ENCODE peak calls at places on chromosome 7, in four cellular contexts. B is vagina, Y is GM12878, H is heart left ventricle. W is an unnamed sample. For H3K4me1, the result is how much of the 10 kb centered on the place peaks cover.

GRCh38 chr7:25619963-25620799 is 391.9 kb upstream of the NPVF start:
- DNase-seq in Y (no peak), H (peak), B (no peak), W (no peak)

GRCh38 chr7:12771378-12771877 is 84.0 kb downstream of the ARL4A start:
- DNase-seq in H (peak), Y (no peak), B (no peak), W (no peak)

GRCh38 chr7:49817251-49817650 is 43.8 kb downstream of the VWC2 start:
- DNase-seq in H (no peak), Y (no peak), B (no peak), W (no peak)

GRCh38 chr7:80330434-80330833 is 181.4 kb downstream of the GNAT3 start:
- DNase-seq in H (no peak), B (no peak), Y (no peak), W (no peak)

GRCh38 chr7:96596120-96596826 is 113.4 kb downstream of the SEM1 start:
- DNase-seq in B (no peak), Y (no peak), H (no peak), W (no peak)

GRCh38 chr7:155585956-155586355 is 39.6 kb upstream of the CNPY1 start:
- DNase-seq in Y (no peak), H (no peak), B (no peak), W (no peak)

GRCh38 chr7:69790915-69791473 is 192.7 kb downstream of the AUTS2 start:
- DNase-seq in B (no peak), H (no peak), Y (no peak), W (no peak)

GRCh38 chr7:122520961-122521555 is 177.9 kb downstream of the RNF133 start:
- DNase-seq in B (no peak), Y (no peak), H (no peak), W (no peak)

GRCh38 chr7:43781726-43782607 is 23.5 kb downstream of the BLVRA start:
- DNase-seq in Y (no peak), H (no peak), B (no peak), W (no peak)

GRCh38 chr7:43463401-43463980 is 119.4 kb upstream of the STK17A start:
- DNase-seq in B (no peak), Y (no peak), H (no peak), W (no peak)

GRCh38 chr7:26390016-26390415 is 98.4 kb downstream of the SNX10 start:
- DNase-seq in H (no peak), B (no peak), Y (no peak), W (no peak)

GRCh38 chr7:480531-481218 is 39.0 kb downstream of the PDGFA start:
- DNase-seq in H (no peak), Y (no peak), B (no peak), W (no peak)

GRCh38 chr7:24576171-24577052 is 3.2 kb downstream of the PALS2 start:
- DNase-seq in H (peak), Y (peak), B (no peak), W (no peak)

DNA sequence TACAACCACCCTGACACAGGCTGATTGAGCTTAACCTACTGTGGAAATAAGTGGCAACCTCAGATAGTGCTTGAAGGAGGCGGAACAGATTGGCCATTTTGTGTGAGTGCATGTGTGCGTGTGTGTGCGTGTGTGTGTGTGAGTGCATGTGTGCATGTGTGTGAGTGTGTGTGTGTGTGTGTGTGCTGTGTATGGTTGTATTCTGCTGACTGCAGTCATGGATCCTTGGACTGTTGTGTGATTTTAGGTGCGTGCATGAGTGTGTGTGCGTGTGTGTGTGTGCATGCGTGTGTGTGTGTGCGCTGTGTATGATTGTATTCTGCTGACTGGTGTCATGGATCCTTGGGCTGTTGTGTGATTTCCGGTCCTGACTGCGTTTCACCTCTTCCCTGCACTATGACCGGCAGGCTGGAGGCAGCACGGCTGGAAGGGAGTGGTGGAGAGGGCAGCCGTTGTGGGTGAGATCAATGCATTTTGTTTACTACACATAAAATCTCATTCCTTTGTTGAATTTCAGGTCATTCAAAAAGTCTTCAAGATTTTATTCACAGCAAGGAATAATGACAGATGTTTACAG is 6.3 kb downstream of the IQCE start:
- DNase-seq in B (no peak), Y (no peak), H (no peak), W (no peak)
- TF ChIP-seq POLR2A in B (no peak), Y (no peak), H (no peak), W (no peak)

GRCh38 chr7:95335093-95335492 is 10.8 kb upstream of the PON1 start:
- DNase-seq in H (no peak), Y (no peak), B (no peak), W (no peak)

GRCh38 chr7:95327356-95327755 is 3.0 kb upstream of the PON1 start:
- DNase-seq in B (no peak), Y (no peak), H (no peak), W (no peak)

GRCh38 chr7:95330194-95331003 is 6.1 kb upstream of the PON1 start:
- DNase-seq in H (no peak), B (no peak), Y (peak), W (no peak)

GRCh38 chr7:95334434-95334833 is 10.1 kb upstream of the PON1 start:
- DNase-seq in H (no peak), Y (no peak), B (no peak), W (no peak)

DNA sequence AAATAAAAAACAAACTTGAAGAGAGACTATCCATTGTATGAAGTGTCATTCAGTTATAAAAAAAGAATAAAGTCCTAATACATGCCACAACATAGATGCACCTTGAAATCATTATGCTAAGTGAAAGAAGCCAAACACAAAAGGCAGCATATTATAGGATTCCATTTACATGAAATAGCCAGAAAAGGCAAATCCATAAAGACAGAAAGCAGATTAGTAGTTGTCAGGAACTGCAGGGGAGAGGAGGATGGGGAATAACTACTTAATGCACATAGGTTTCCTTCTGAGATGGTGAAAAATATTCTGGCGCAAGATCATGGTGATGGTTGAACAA is 6.6 kb upstream of the PON1 start:
- DNase-seq in H (no peak), Y (no peak), B (no peak), W (no peak)
- H3K4me3 ChIP-seq in H (peak), Y (no peak), B (peak), W (no peak)

DNA sequence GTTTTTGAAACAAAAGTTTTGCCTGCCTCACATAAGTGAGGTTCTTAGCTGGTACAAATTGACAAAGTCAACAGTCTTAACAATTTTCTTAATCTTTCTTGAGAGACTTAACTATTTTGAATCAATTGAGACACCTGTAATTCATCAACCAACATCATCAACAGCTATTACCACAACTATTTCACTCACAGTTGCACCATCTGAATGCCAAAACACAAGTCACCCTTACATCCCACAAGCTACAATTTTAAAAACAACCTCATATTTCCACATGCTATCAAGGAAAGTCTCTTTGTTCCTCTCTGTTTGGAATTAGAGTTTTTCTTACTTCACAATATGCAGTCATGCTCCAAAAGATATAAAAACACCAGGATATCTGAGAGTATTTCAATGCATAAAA is 4.9 kb downstream of the SMURF1 start:
- DNase-seq in B (no peak), H (no peak), Y (no peak), W (no peak)
- H3K4me1 ChIP-seq in B (half or more), H (under half), Y (under half), W (half or more)

GRCh38 chr7:128833148-128833938 is 3.1 kb downstream of the FLNC start:
- DNase-seq in Y (no peak), H (peak), B (no peak), W (no peak)
- TF ChIP-seq POLR2A in Y (no peak), H (no peak), B (no peak), W (no peak)

GRCh38 chr7:39753823-39754325 is 130.5 kb downstream of the RALA start:
- DNase-seq in Y (no peak), B (no peak), H (no peak), W (no peak)
- H3K4me3 ChIP-seq in Y (no peak), B (no peak), H (no peak), W (peak)

GRCh38 chr7:151503902-151504714 is 15.6 kb downstream of the RHEB start:
- DNase-seq in Y (no peak), H (no peak), B (no peak), W (no peak)
- H3K4me1 ChIP-seq in Y (under half), H (under half), B (half or more), W (under half)

DNA sequence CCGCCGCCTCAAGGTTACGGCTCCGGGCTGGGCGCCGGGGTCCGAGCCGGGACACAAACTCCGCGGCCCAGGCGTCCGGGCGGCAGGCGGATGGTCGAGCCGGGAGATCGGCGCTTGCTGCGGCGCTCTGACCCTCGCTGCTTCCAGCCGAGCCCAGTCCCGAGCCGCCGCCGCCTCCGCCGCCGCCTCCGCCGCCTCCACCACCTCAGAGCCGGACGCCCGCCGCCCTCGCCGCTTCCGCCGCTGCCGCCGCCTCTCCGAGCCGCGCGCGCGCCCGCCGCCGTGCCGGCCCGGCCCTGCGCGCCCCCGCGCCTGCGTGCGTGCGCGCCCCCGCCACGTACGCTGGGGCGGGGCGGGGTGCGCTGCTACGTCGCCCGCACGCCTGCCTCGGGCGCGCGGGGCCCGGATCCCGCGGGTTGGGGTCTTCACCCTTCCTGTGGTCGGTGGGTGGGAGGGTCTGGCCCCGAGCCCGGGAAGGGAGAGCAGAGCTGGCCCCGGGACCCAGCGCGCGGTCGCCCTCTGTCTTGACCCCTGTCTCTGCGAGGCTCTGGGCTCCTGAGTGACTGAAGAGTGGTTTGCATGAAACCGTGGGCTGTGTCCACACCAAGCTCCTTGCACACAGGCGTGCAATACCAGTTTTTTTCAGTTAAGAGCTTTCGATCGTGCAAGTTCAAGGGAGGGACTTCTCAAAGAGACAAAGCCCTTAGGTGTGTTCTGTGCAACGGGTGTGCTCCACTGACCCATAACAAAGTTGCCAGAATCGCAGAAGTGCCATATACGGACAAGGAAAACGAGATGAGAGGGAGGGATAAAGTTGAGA is at the start of gene SMURF1:
- DNase-seq in B (no peak), H (peak), Y (no peak), W (no peak)
- TF ChIP-seq POLR2A in B (no peak), H (peak), Y (peak), W (peak)

DNA sequence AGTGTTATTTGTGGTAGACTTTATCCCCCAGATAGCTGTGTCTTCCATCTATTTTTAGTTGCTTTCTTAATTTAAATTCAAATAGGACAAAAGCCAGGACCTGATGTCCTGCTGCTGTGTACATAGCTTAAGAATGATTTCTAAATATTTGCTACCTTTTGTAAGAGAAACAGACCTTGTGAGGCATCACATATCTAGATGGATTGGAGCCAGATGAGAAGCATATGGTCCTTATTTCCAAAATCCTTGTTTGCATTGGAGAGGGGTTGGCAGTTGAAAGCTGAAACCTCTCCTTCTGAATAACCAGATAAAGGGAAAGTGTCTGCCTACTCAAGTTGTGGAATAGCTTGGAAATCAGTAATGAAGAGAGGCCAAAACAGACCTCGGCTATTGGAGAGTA is 50.7 kb upstream of the AMPH start:
- DNase-seq in Y (no peak), B (no peak), H (no peak), W (no peak)
- H3K4me3 ChIP-seq in Y (no peak), B (no peak), H (no peak), W (no peak)